ENCODE peak calls at places on chromosomes 12 and 14, in ten cellular contexts. I is fibroblast of lung, V is A549, H is left ventricle myocardium inferior, B is ovary, R is neural progenitor cell, U is endothelial cell of umbilical vein, O is suprapubic skin, Z is breast epithelium, G is astrocyte of the cerebellum. E is an unnamed sample.

GRCh38 chr12:130656411-130656810 is 59.7 kb downstream of the RIMBP2 start:
- DNase-seq in R (no peak), V (no peak), H (no peak), Z (no peak), O (no peak), I (no peak), B (no peak), G (no peak), U (no peak), E (no peak)

GRCh38 chr12:32309811-32310755 is 89.3 kb upstream of the FGD4 start:
- DNase-seq in O (no peak), I (peak; percentile 36), R (no peak), H (no peak), V (no peak), B (no peak), G (no peak), Z (no peak), U (peak; percentile 38), E (no peak)

GRCh38 chr12:124508323-124509096 is 58.9 kb downstream of the NCOR2 start:
- DNase-seq in O (no peak), G (no peak), V (no peak), I (peak; percentile 38), U (no peak), R (no peak), B (peak; percentile 61), H (no peak), Z (no peak), E (no peak)

GRCh38 chr14:96160030-96160912 is 44.4 kb upstream of the BDKRB2 start:
- DNase-seq in H (no peak), I (no peak), O (no peak), V (no peak), R (no peak), B (no peak), U (no peak), G (no peak), Z (no peak), E (no peak)

GRCh38 chr14:35661875-35662274 is 127.9 kb downstream of the INSM2 start:
- DNase-seq in H (no peak), U (no peak), G (no peak), V (no peak), Z (no peak), B (no peak), R (no peak), I (no peak), O (no peak), E (no peak)

GRCh38 chr12:81722004-81722403 is 37.1 kb downstream of the PPFIA2 start:
- DNase-seq in V (no peak), I (peak; percentile 1), Z (no peak), G (no peak), U (no peak), O (no peak), H (no peak), B (no peak), R (no peak), E (no peak)

GRCh38 chr14:71566276-71566675 is 366.0 kb upstream of the RGS6 start:
- DNase-seq in U (no peak), O (no peak), V (no peak), H (no peak), G (no peak), I (no peak), R (no peak), B (no peak), Z (no peak), E (no peak)

GRCh38 chr12:86349196-86349595 is 93.0 kb upstream of the MGAT4C start:
- DNase-seq in B (no peak), I (no peak), O (no peak), R (no peak), V (no peak), U (no peak), G (no peak), Z (no peak), H (no peak), E (no peak)

GRCh38 chr14:95057147-95057546 is 100.2 kb downstream of the DICER1 start:
- DNase-seq in I (no peak), R (no peak), B (no peak), U (no peak), V (no peak), G (no peak), Z (peak; percentile 30), H (no peak), O (no peak), E (no peak)

GRCh38 chr12:105487961-105488360 is 157.5 kb downstream of the C12orf75 start:
- DNase-seq in V (no peak), O (no peak), I (no peak), B (no peak), Z (no peak), U (peak; percentile 83), R (no peak), G (no peak), H (no peak), E (no peak)

GRCh38 chr12:38889297-38889815 is 16.0 kb downstream of the CPNE8 start:
- DNase-seq in O (no peak), R (no peak), I (no peak), G (no peak), U (no peak), B (no peak), V (no peak), H (no peak), Z (no peak), E (no peak)

GRCh38 chr12:26520154-26520553 is 312.8 kb downstream of the ITPR2 start:
- DNase-seq in V (no peak), H (no peak), U (no peak), G (no peak), R (no peak), B (no peak), Z (no peak), O (no peak), I (no peak), E (no peak)

GRCh38 chr14:35506927-35507326 is 27.0 kb upstream of the INSM2 start:
- DNase-seq in V (no peak), U (peak; percentile 67), R (no peak), H (no peak), B (no peak), O (no peak), I (no peak), G (no peak), Z (no peak), E (no peak)

GRCh38 chr12:98973395-98973794 is 328.3 kb downstream of the APAF1 start:
- DNase-seq in G (no peak), B (no peak), R (no peak), I (peak; percentile 42), U (no peak), O (no peak), Z (no peak), H (no peak), V (no peak), E (no peak)

GRCh38 chr14:52987514-52987913 is 36.7 kb upstream of the FERMT2 start:
- DNase-seq in I (no peak), O (no peak), V (no peak), G (peak; percentile 57), Z (no peak), R (no peak), U (no peak), B (no peak), H (no peak), E (no peak)

GRCh38 chr12:125634813-125635212 is 569.6 kb downstream of the AACS start:
- DNase-seq in Z (no peak), U (no peak), G (no peak), B (no peak), H (no peak), O (no peak), V (no peak), R (no peak), I (no peak), E (no peak)

GRCh38 chr12:58416211-58416610 is 474.8 kb downstream of the ATP23 start:
- DNase-seq in R (no peak), V (no peak), Z (no peak), B (no peak), U (peak; percentile 41), I (peak; percentile 76), O (no peak), G (no peak), H (no peak), E (no peak)
- TF ChIP-seq CTCF in R (peak; percentile 12), V (peak; percentile 33), Z (no peak), B (no peak), U (no peak), I (peak; percentile 28), O (no peak), G (peak; percentile 40), H (no peak), E (peak; percentile 33)

DNA sequence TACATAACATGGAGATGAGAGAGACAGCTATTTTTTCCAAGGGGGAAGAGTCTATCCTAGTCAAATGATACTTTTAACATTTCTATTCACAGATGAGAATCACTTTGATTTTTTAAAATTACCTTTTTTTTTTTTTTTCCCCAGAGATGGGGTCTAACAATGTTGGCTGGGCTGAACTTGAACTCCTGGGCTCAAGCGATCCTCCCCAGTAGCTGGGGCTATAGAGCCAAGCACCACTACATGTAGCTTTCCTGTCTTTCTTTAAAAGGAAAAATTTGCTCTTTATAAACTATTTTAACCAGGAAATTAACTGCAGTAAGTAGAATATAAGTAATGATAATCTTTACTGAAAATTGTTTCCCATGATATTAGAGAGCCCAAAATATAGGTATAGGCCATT is 3.3 kb downstream of the PRICKLE1 start:
- DNase-seq in H (no peak), B (no peak), Z (no peak), U (peak; percentile 45), I (no peak), V (no peak), R (no peak), O (no peak), G (no peak), E (no peak)
- TF ChIP-seq CTCF in H (no peak), B (no peak), Z (no peak), U (no peak), I (peak; percentile 32), V (no peak), R (no peak), O (no peak), G (peak; percentile 53), E (peak; percentile 13)

DNA sequence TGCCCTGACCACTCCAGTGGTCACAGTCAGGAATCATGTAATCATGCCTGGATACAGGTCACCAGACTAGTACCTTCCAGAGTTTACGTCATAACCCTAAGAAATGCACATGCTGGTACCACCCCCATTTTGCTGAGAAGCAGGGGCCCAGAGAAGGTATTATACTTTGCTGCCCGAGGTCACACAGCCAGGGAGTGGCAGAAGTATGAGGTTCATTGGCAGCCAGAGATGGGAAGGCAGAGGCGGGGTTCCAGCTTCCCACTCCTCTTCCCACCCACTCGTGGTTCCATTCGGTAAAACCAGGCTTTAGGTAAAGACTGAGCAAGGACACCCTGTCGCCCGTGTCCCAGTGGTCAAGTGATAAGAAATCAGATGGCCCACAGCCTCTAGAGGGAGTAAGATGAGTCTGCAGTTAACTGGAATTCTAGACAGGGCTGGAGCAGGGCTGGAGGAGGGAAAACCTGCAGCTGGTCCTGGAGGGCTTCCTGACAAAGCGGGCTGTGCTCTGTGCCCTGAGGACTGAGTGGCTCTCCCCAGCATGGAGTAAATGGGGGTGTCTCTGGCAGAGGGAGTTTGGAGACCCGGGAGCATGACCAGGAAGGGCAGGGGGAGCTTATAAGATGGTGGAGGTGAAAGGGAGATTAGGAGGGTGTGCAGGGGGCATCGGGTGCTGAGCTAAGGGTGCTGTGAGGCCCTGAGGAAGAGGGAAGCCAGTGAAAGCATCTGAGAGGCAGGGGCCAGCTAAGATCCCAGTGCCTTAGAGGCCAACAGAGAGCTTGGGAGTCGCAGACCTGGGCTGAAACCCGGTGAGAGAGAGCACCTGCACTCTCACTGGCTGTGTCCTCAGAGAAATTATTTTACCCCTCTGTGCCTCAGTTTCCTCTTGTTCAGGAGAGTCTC is 5.7 kb downstream of the FAM222A start:
- DNase-seq in Z (no peak), H (no peak), I (no peak), O (no peak), R (peak; percentile 82), U (no peak), G (no peak), B (no peak), V (no peak), E (no peak)
- TF ChIP-seq CTCF in Z (no peak), H (no peak), I (peak; percentile 3), O (no peak), R (peak; percentile 59), U (peak; percentile 19), G (peak; percentile 5), B (no peak), V (peak; percentile 22), E (no peak)

GRCh38 chr14:99188721-99189120 is 83.3 kb downstream of the BCL11B start:
- DNase-seq in R (peak; percentile 55), H (no peak), B (no peak), O (peak; percentile 50), U (no peak), V (no peak), Z (peak; percentile 25), I (no peak), G (no peak), E (no peak)
- TF ChIP-seq CTCF in R (peak; percentile 62), H (no peak), B (no peak), O (no peak), U (no peak), V (no peak), Z (no peak), I (no peak), G (peak; percentile 21), E (no peak)

E was measured in AG09319.